ENCODE peak calls at places on chromosomes 6 and 20, in eight cellular contexts. R is NCI-H748 treated with DMSO at 0.1 percent for 48 hours; O is stimulated activated CD4-positive, alpha-beta T cell treated with anti-CD3 and anti-CD28 coated beads, Interleukin-15, amount 100 ng/mL, for 1 hour; F is right cardiac atrium; W is CD8-positive, alpha-beta T cell; G is COLO829; X is psoas muscle; D is RPMI8226. Q is an unnamed sample.

GRCh38 chr6:139250296-139251274 is 41.2 kb downstream of the TXLNB start:
- DNase-seq in R (peak), O (no peak), F (peak), W (peak), G (peak), X (peak), D (peak), Q (peak)

GRCh38 chr6:154302111-154302752 is 54.4 kb downstream of the IPCEF1 start:
- DNase-seq in R (no peak), O (no peak), F (no peak), W (no peak), G (no peak), X (no peak), D (peak), Q (peak)

GRCh38 chr6:67875877-67876383 is 759.2 kb upstream of the ADGRB3 start:
- DNase-seq in R (no peak), O (no peak), F (no peak), W (no peak), G (no peak), X (no peak), D (no peak), Q (no peak)

GRCh38 chr6:22008248-22008836 is 288.5 kb downstream of the PRL start:
- DNase-seq in R (no peak), O (no peak), F (no peak), W (no peak), G (no peak), X (no peak), D (no peak), Q (no peak)

GRCh38 chr6:129672883-129673631 is 36.9 kb downstream of the ARHGAP18 start:
- DNase-seq in R (no peak), O (no peak), F (no peak), W (no peak), G (peak), X (no peak), D (no peak), Q (no peak)

GRCh38 chr6:10613077-10613476 is 81.3 kb downstream of the C6orf52 start:
- DNase-seq in R (no peak), O (no peak), F (no peak), W (no peak), G (no peak), X (no peak), D (no peak), Q (no peak)

GRCh38 chr20:15918631-15919030 is 654.6 kb downstream of the KIF16B start:
- DNase-seq in R (no peak), O (no peak), F (no peak), W (no peak), G (no peak), X (no peak), D (no peak), Q (no peak)

GRCh38 chr20:29349836-29350235 is 1907.6 kb upstream of the DEFB115 start:
- DNase-seq in R (no peak), O (no peak), F (no peak), W (no peak), G (no peak), X (no peak), D (no peak), Q (no peak)

GRCh38 chr6:14728396-14729024 is 517.4 kb upstream of the JARID2 start:
- DNase-seq in R (no peak), O (no peak), F (peak), W (no peak), G (no peak), X (no peak), D (no peak), Q (no peak)

GRCh38 chr6:139886396-139886795 is 511.9 kb upstream of the CITED2 start:
- DNase-seq in R (no peak), O (no peak), F (no peak), W (no peak), G (no peak), X (no peak), D (no peak), Q (no peak)

GRCh38 chr6:85865665-85866372 is 223.1 kb upstream of the SYNCRIP start:
- DNase-seq in R (peak), O (no peak), F (no peak), W (no peak), G (no peak), X (no peak), D (peak), Q (peak)

GRCh38 chr6:82088978-82089855 is 158.3 kb downstream of the IBTK start:
- DNase-seq in R (no peak), O (no peak), F (no peak), W (no peak), G (peak), X (no peak), D (no peak), Q (no peak)

GRCh38 chr6:85594197-85594930 is 706 bp upstream of the SNX14 start:
- DNase-seq in R (peak), O (peak), F (no peak), W (peak), G (no peak), X (no peak), D (peak), Q (peak)

GRCh38 chr6:117264487-117265424 is 602 bp upstream of the VGLL2 start:
- DNase-seq in R (no peak), O (no peak), F (no peak), W (no peak), G (peak), X (no peak), D (no peak), Q (peak)

GRCh38 chr20:14925286-14925685 is 587.9 kb upstream of the FLRT3 start:
- DNase-seq in R (no peak), O (no peak), F (no peak), W (no peak), G (peak), X (no peak), D (no peak), Q (peak)

GRCh38 chr6:34343823-34344222 is 48.6 kb downstream of the NUDT3 start:
- DNase-seq in R (no peak), O (no peak), F (no peak), W (no peak), G (no peak), X (no peak), D (no peak), Q (no peak)

GRCh38 chr20:1281279-1282057 is 15.4 kb downstream of the SNPH start:
- DNase-seq in R (peak), O (no peak), F (no peak), W (no peak), G (no peak), X (no peak), D (no peak), Q (no peak)

GRCh38 chr6:119445666-119446622 is 96.4 kb upstream of the MAN1A1 start:
- DNase-seq in R (no peak), O (no peak), F (no peak), W (no peak), G (peak), X (no peak), D (peak), Q (peak)

GRCh38 chr6:52415917-52416628 is 4.1 kb upstream of the EFHC1 start:
- DNase-seq in R (no peak), O (no peak), F (no peak), W (no peak), G (peak), X (no peak), D (peak), Q (peak)

GRCh38 chr6:138347840-138348239 is 29.9 kb upstream of the SMIM28 start:
- DNase-seq in R (no peak), O (no peak), F (no peak), W (no peak), G (no peak), X (no peak), D (no peak), Q (no peak)

GRCh38 chr6:170022827-170023619 is 267.9 kb downstream of the DLL1 start:
- DNase-seq in R (no peak), O (no peak), F (peak), W (no peak), G (no peak), X (no peak), D (no peak), Q (no peak)

GRCh38 chr6:88637761-88638160 is 325.7 kb downstream of the RNGTT start:
- DNase-seq in R (no peak), O (no peak), F (no peak), W (no peak), G (no peak), X (no peak), D (no peak), Q (no peak)

GRCh38 chr6:157240059-157240959 is 83.0 kb downstream of the TMEM242 start:
- DNase-seq in R (peak), O (no peak), F (peak), W (no peak), G (no peak), X (peak), D (peak), Q (no peak)

GRCh38 chr6:167134448-167135328 is 11.8 kb downstream of the CCR6 start:
- DNase-seq in R (no peak), O (no peak), F (no peak), W (no peak), G (no peak), X (no peak), D (no peak), Q (peak)

GRCh38 chr20:1184638-1185315 is at the start of gene TMEM74B:
- DNase-seq in R (no peak), O (no peak), F (no peak), W (no peak), G (no peak), X (no peak), D (no peak), Q (peak)